ENCODE peak calls at places on chromosomes 16 and 17, in seven cellular contexts. H is transverse colon; D is adipocyte; R is CD8-positive, alpha-beta memory T cell; C is tibial nerve; Z is endodermal cell; F is brain microvascular endothelial cell. N is an unnamed sample.

GRCh38 chr16:28041615-28042014 is 21.9 kb downstream of the GSG1L start:
- DNase-seq in H (no peak), D (no peak), R (no peak), C (no peak), Z (no peak), F (no peak), N (no peak)

GRCh38 chr16:83911290-83911689 is 12.4 kb downstream of the MLYCD start:
- DNase-seq in H (no peak), D (no peak), R (no peak), C (no peak), Z (no peak), F (no peak), N (no peak)

GRCh38 chr16:3509470-3509928 is 8.7 kb downstream of the CLUAP1 start:
- DNase-seq in H (peak; percentile 63), D (no peak), R (peak; percentile 86), C (no peak), Z (peak; percentile 17), F (no peak), N (no peak)

GRCh38 chr17:81509048-81509686 is 3.4 kb downstream of the ACTG1 start:
- DNase-seq in H (peak; percentile 48), D (peak; percentile 25), R (no peak), C (no peak), Z (peak; percentile 78), F (no peak), N (no peak)

GRCh38 chr16:23152386-23153178 is 3.3 kb upstream of the USP31 start:
- DNase-seq in H (no peak), D (no peak), R (no peak), C (no peak), Z (no peak), F (no peak), N (no peak)

GRCh38 chr17:75819723-75820410 is 24.3 kb downstream of the UNC13D start:
- DNase-seq in H (no peak), D (no peak), R (no peak), C (no peak), Z (no peak), F (no peak), N (no peak)

GRCh38 chr17:73362697-73363096 is 50.9 kb upstream of the CDC42EP4 start:
- DNase-seq in H (no peak), D (no peak), R (no peak), C (no peak), Z (peak; percentile 92), F (no peak), N (no peak)

GRCh38 chr16:22188595-22189442 is 17.3 kb upstream of the EEF2K start:
- DNase-seq in H (peak; percentile 82), D (peak; percentile 94), R (peak; percentile 72), C (peak; percentile 67), Z (peak; percentile 83), F (peak; percentile 77), N (peak; percentile 63)

GRCh38 chr17:280216-280615 is 72.4 kb downstream of the RPH3AL start:
- DNase-seq in H (no peak), D (no peak), R (no peak), C (no peak), Z (no peak), F (no peak), N (no peak)

GRCh38 chr17:82845163-82845807 is 5.5 kb upstream of the ZNF750 start:
- DNase-seq in H (no peak), D (no peak), R (no peak), C (no peak), Z (no peak), F (peak; percentile 27), N (no peak)

GRCh38 chr16:85586360-85587145 is 26.6 kb upstream of the GSE1 start:
- DNase-seq in H (peak; percentile 46), D (no peak), R (no peak), C (no peak), Z (no peak), F (peak; percentile 22), N (no peak)

GRCh38 chr17:70366421-70366820 is 197.1 kb downstream of the KCNJ2 start:
- DNase-seq in H (no peak), D (no peak), R (no peak), C (no peak), Z (peak; percentile 70), F (no peak), N (no peak)

GRCh38 chr16:19748389-19749110 is 30.5 kb downstream of the IQCK start:
- DNase-seq in H (no peak), D (peak; percentile 7), R (no peak), C (no peak), Z (no peak), F (no peak), N (no peak)

GRCh38 chr16:55323637-55324490 is at the start of gene IRX6:
- DNase-seq in H (no peak), D (no peak), R (no peak), C (no peak), Z (peak; percentile 98), F (no peak), N (no peak)

GRCh38 chr16:67833035-67833417 is 9.1 kb upstream of the THAP11 start:
- DNase-seq in H (no peak), D (peak; percentile 69), R (no peak), C (no peak), Z (peak; percentile 55), F (peak; percentile 60), N (no peak)

GRCh38 chr17:28569446-28569845 is 1.9 kb downstream of the PIGS start:
- DNase-seq in H (no peak), D (no peak), R (no peak), C (no peak), Z (no peak), F (no peak), N (no peak)
- H3K36me3 ChIP-seq in H (no peaks in the 10 kb centered on the region), D (peaks cover 4% of the 10 kb centered on the region), R (no peaks in the 10 kb centered on the region), C (no peaks in the 10 kb centered on the region), Z (peaks cover 5% of the 10 kb centered on the region), F (peaks cover 1% of the 10 kb centered on the region), N (peaks cover 2% of the 10 kb centered on the region)

GRCh38 chr16:78976212-78976611 is 624.3 kb downstream of the MAF start:
- DNase-seq in H (no peak), D (no peak), R (no peak), C (no peak), Z (no peak), F (no peak), N (no peak)

GRCh38 chr16:78984324-78984723 is 616.2 kb downstream of the MAF start:
- DNase-seq in H (peak; percentile 27), D (no peak), R (no peak), C (no peak), Z (no peak), F (no peak), N (no peak)

GRCh38 chr16:78984887-78985464 is 615.6 kb downstream of the MAF start:
- DNase-seq in H (no peak), D (no peak), R (no peak), C (no peak), Z (no peak), F (no peak), N (no peak)

GRCh38 chr16:78982344-78982743 is 618.2 kb downstream of the MAF start:
- DNase-seq in H (no peak), D (no peak), R (no peak), C (no peak), Z (no peak), F (no peak), N (no peak)

DNA sequence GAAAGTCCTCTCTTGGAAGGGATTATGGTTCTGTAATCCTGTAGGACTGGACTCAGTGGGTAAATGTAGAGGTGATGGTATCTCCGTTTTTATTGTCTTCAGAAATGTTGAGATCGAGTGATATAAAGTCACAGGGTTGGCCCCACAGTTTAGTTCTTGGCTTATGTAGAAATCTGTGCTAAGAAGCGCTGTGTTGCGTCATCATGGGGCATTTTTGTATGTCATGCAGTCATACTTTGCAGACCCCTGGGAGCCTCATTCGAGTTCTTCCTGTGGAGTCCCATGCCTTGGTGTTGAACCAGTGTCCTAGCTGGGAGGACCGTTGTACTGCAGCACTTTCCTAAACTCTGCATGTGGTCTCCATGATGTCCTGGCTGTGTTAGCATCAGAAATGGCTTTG is 619.7 kb downstream of the MAF start:
- DNase-seq in H (no peak), D (no peak), R (no peak), C (no peak), Z (no peak), F (no peak), N (no peak)
- H3K36me3 ChIP-seq in H (no peaks in the 10 kb centered on the region), D (no peaks in the 10 kb centered on the region), R (no peaks in the 10 kb centered on the region), C (no peaks in the 10 kb centered on the region), Z (no peaks in the 10 kb centered on the region), F (no peaks in the 10 kb centered on the region), N (no peaks in the 10 kb centered on the region)

DNA sequence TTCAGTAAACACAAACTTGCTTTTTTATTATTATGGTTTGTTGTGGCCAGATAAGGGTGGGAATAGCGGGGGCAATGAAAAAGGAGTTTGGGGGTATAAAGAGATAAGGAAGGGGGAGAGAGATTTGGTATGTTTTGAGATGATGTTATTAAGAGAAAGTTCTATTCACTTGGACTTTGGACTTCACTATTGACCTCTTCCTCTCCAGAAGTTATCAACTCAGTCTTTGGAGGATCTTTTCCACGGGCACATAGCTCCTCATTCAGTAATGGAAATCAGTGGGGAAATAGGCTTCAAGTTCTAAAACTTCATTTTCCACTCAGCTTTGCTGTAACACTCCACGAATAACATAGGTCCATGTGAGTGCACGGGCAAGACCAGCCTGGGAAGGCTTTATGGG is 23.2 kb downstream of the PROCA1 start:
- DNase-seq in H (no peak), D (no peak), R (no peak), C (no peak), Z (no peak), F (no peak), N (no peak)
- H3K36me3 ChIP-seq in H (no peaks in the 10 kb centered on the region), D (peaks cover 90% of the 10 kb centered on the region), R (peaks cover 73% of the 10 kb centered on the region), C (peaks cover 50% of the 10 kb centered on the region), Z (peaks cover 85% of the 10 kb centered on the region), F (peaks cover 85% of the 10 kb centered on the region), N (peaks cover 53% of the 10 kb centered on the region)

GRCh38 chr16:1354815-1355214 is 3.1 kb downstream of the GNPTG start:
- DNase-seq in H (no peak), D (no peak), R (no peak), C (no peak), Z (no peak), F (no peak), N (no peak)
- H3K36me3 ChIP-seq in H (no peaks in the 10 kb centered on the region), D (peaks cover 11% of the 10 kb centered on the region), R (no peaks in the 10 kb centered on the region), C (no peaks in the 10 kb centered on the region), Z (peaks cover 10% of the 10 kb centered on the region), F (peaks cover 3% of the 10 kb centered on the region), N (peaks cover 5% of the 10 kb centered on the region)

GRCh38 chr17:17993366-17993765 is 20.7 kb downstream of the DRC3 start:
- DNase-seq in H (no peak), D (no peak), R (no peak), C (no peak), Z (no peak), F (no peak), N (no peak)
- H3K36me3 ChIP-seq in H (no peaks in the 10 kb centered on the region), D (no peaks in the 10 kb centered on the region), R (no peaks in the 10 kb centered on the region), C (no peaks in the 10 kb centered on the region), Z (no peaks in the 10 kb centered on the region), F (no peaks in the 10 kb centered on the region), N (no peaks in the 10 kb centered on the region)

GRCh38 chr16:71658771-71659170 is 32.8 kb downstream of the MARVELD3 start:
- DNase-seq in H (peak; percentile 21), D (peak; percentile 63), R (no peak), C (no peak), Z (no peak), F (no peak), N (no peak)

GRCh38 chr16:71659471-71659870 is 33.5 kb downstream of the MARVELD3 start:
- DNase-seq in H (no peak), D (no peak), R (no peak), C (no peak), Z (no peak), F (no peak), N (no peak)
- H3K36me3 ChIP-seq in H (no peaks in the 10 kb centered on the region), D (peaks cover 55% of the 10 kb centered on the region), R (peaks cover 21% of the 10 kb centered on the region), C (peaks cover 5% of the 10 kb centered on the region), Z (peaks cover 56% of the 10 kb centered on the region), F (peaks cover 33% of the 10 kb centered on the region), N (peaks cover 3% of the 10 kb centered on the region)

N was measured in BJ.